ENCODE peak calls at places on chromosomes 1 and 21, in six cellular contexts. One of them, this sample, is unnamed.
A peak's percentile ranks its signal among the peaks of the same experiment; 100 is the strongest.

GRCh38 chr1:154446292-154446691 is 41.1 kb downstream of the IL6R start:
- DNase-seq in RCC 7860: peak; percentile 69
- DNase-seq in hippocampal formation: no peak
- DNase-seq in stromal cell of bone marrow: peak; percentile 82
- DNase-seq in mucosa of descending colon: no peak
- DNase-seq in NCI-H510A: no peak
- DNase-seq in this sample: no peak

GRCh38 chr1:198298653-198299052 is 141.9 kb downstream of the NEK7 start:
- DNase-seq in RCC 7860: no peak
- DNase-seq in hippocampal formation: no peak
- DNase-seq in mucosa of descending colon: no peak
- DNase-seq in NCI-H510A: no peak
- DNase-seq in stromal cell of bone marrow: no peak
- DNase-seq in this sample: no peak

GRCh38 chr1:148385371-148386030 is 97.6 kb downstream of the PPIAL4G start:
- DNase-seq in hippocampal formation: no peak
- DNase-seq in mucosa of descending colon: no peak
- DNase-seq in RCC 7860: no peak
- DNase-seq in NCI-H510A: no peak
- DNase-seq in stromal cell of bone marrow: no peak
- DNase-seq in this sample: no peak

GRCh38 chr1:145964328-145965118 is at the start of the genes ANKRD34A and POLR3GL:
- DNase-seq in RCC 7860: peak; percentile 89
- DNase-seq in mucosa of descending colon: peak; percentile 96
- DNase-seq in stromal cell of bone marrow: peak; percentile 93
- DNase-seq in NCI-H510A: peak; percentile 92
- DNase-seq in hippocampal formation: peak; percentile 92
- DNase-seq in this sample: peak; percentile 98

GRCh38 chr1:239432255-239432654 is 45.9 kb downstream of the CHRM3 start:
- DNase-seq in mucosa of descending colon: no peak
- DNase-seq in NCI-H510A: no peak
- DNase-seq in hippocampal formation: no peak
- DNase-seq in RCC 7860: no peak
- DNase-seq in stromal cell of bone marrow: no peak
- DNase-seq in this sample: no peak

GRCh38 chr1:110205591-110206155 is 4.4 kb upstream of the KCNC4 start:
- DNase-seq in hippocampal formation: no peak
- DNase-seq in NCI-H510A: no peak
- DNase-seq in stromal cell of bone marrow: no peak
- DNase-seq in RCC 7860: no peak
- DNase-seq in mucosa of descending colon: no peak
- DNase-seq in this sample: no peak

GRCh38 chr1:63403386-63403785 is 36.0 kb downstream of the ALG6 start:
- DNase-seq in RCC 7860: no peak
- DNase-seq in stromal cell of bone marrow: no peak
- DNase-seq in hippocampal formation: no peak
- DNase-seq in mucosa of descending colon: no peak
- DNase-seq in NCI-H510A: peak; percentile 5
- DNase-seq in this sample: no peak

GRCh38 chr1:193143285-193143684 is 21.5 kb downstream of the CDC73 start:
- DNase-seq in stromal cell of bone marrow: no peak
- DNase-seq in mucosa of descending colon: no peak
- DNase-seq in NCI-H510A: no peak
- DNase-seq in hippocampal formation: no peak
- DNase-seq in RCC 7860: no peak
- DNase-seq in this sample: no peak

GRCh38 chr1:33258788-33259274 is 2.5 kb downstream of the ZNF362 start:
- DNase-seq in RCC 7860: no peak
- DNase-seq in hippocampal formation: no peak
- DNase-seq in stromal cell of bone marrow: no peak
- DNase-seq in NCI-H510A: no peak
- DNase-seq in mucosa of descending colon: no peak
- DNase-seq in this sample: no peak

GRCh38 chr1:23779826-23780371 is 1.7 kb downstream of the PITHD1 start:
- DNase-seq in RCC 7860: peak; percentile 42
- DNase-seq in stromal cell of bone marrow: no peak
- DNase-seq in mucosa of descending colon: no peak
- DNase-seq in hippocampal formation: no peak
- DNase-seq in NCI-H510A: no peak
- DNase-seq in this sample: no peak

GRCh38 chr1:64038965-64039926 is 164.2 kb upstream of the UBE2U start:
- DNase-seq in RCC 7860: peak; percentile 98
- DNase-seq in hippocampal formation: no peak
- DNase-seq in NCI-H510A: peak; percentile 2
- DNase-seq in mucosa of descending colon: no peak
- DNase-seq in stromal cell of bone marrow: peak; percentile 99
- DNase-seq in this sample: no peak

GRCh38 chr21:34129971-34130597 is 56.7 kb downstream of the MRPS6 start:
- DNase-seq in mucosa of descending colon: no peak
- DNase-seq in NCI-H510A: peak; percentile 17
- DNase-seq in RCC 7860: no peak
- DNase-seq in stromal cell of bone marrow: no peak
- DNase-seq in hippocampal formation: no peak
- DNase-seq in this sample: no peak

GRCh38 chr1:147105909-147106308 is 66.4 kb downstream of the PRKAB2 start:
- DNase-seq in NCI-H510A: no peak
- DNase-seq in stromal cell of bone marrow: no peak
- DNase-seq in mucosa of descending colon: no peak
- DNase-seq in RCC 7860: no peak
- DNase-seq in hippocampal formation: no peak
- DNase-seq in this sample: no peak

GRCh38 chr1:32231843-32232432 is 9.7 kb downstream of the EIF3I start:
- DNase-seq in hippocampal formation: no peak
- DNase-seq in RCC 7860: no peak
- DNase-seq in NCI-H510A: no peak
- DNase-seq in mucosa of descending colon: no peak
- DNase-seq in stromal cell of bone marrow: no peak
- DNase-seq in this sample: no peak

GRCh38 chr1:208135354-208135753 is 108.8 kb downstream of the PLXNA2 start:
- DNase-seq in mucosa of descending colon: no peak
- DNase-seq in stromal cell of bone marrow: no peak
- DNase-seq in RCC 7860: no peak
- DNase-seq in hippocampal formation: no peak
- DNase-seq in NCI-H510A: no peak
- DNase-seq in this sample: no peak

GRCh38 chr21:31450971-31451370 is 106.9 kb upstream of the TIAM1 start:
- DNase-seq in hippocampal formation: no peak
- DNase-seq in NCI-H510A: no peak
- DNase-seq in RCC 7860: no peak
- DNase-seq in mucosa of descending colon: no peak
- DNase-seq in stromal cell of bone marrow: no peak
- DNase-seq in this sample: no peak

GRCh38 chr1:38962113-38962512 is 20.5 kb upstream of the RHBDL2 start:
- DNase-seq in NCI-H510A: no peak
- DNase-seq in mucosa of descending colon: no peak
- DNase-seq in hippocampal formation: no peak
- DNase-seq in RCC 7860: peak; percentile 59
- DNase-seq in stromal cell of bone marrow: peak; percentile 49
- DNase-seq in this sample: no peak